ENCODE peak calls at places on chromosomes 1 and 21, in seven cellular contexts. G is B cell, H is progenitor cell of endocrine pancreas, N is cardiac muscle cell, S is choroid plexus epithelial cell, X is GM10248, M is dorsolateral prefrontal cortex. E is an unnamed sample.

GRCh38 chr1:197620660-197621273 is 154.5 kb downstream of the DENND1B start:
- DNase-seq in G (no peak), S (no peak), X (no peak), M (no peak), H (no peak), N (no peak), E (no peak)

GRCh38 chr1:59178339-59178744 is 118.6 kb upstream of the FGGY start:
- DNase-seq in N (no peak), X (no peak), G (no peak), M (peak), S (peak), H (no peak), E (no peak)

GRCh38 chr1:70039485-70039884 is 165.9 kb downstream of the LRRC40 start:
- DNase-seq in M (no peak), X (no peak), G (no peak), H (no peak), S (no peak), N (no peak), E (no peak)

GRCh38 chr1:187877220-187877619 is 1048.5 kb downstream of the PLA2G4A start:
- DNase-seq in N (no peak), H (no peak), X (no peak), M (no peak), G (no peak), S (no peak), E (no peak)

GRCh38 chr1:23984417-23985186 is 4.5 kb upstream of the SRSF10 start:
- DNase-seq in X (no peak), N (peak), G (no peak), M (no peak), H (no peak), S (peak), E (no peak)

GRCh38 chr1:26900815-26901511 is 696 bp upstream of the GPATCH3 start:
- DNase-seq in G (no peak), H (no peak), N (no peak), S (no peak), M (no peak), X (no peak), E (no peak)

GRCh38 chr1:162019436-162019835 is 4.2 kb downstream of the OLFML2B start:
- DNase-seq in M (no peak), G (no peak), H (no peak), S (no peak), N (no peak), X (no peak), E (no peak)

GRCh38 chr1:166874464-166874863 is 1.6 kb downstream of the TADA1 start:
- DNase-seq in N (no peak), H (no peak), X (no peak), G (no peak), M (no peak), S (no peak), E (no peak)

GRCh38 chr1:89888480-89889335 is 67.9 kb downstream of the LRRC8D start:
- DNase-seq in N (no peak), S (no peak), H (no peak), M (no peak), G (no peak), X (no peak), E (no peak)

GRCh38 chr21:46110499-46111192 is 12.7 kb downstream of the COL6A2 start:
- DNase-seq in M (peak), N (peak), H (peak), X (no peak), G (no peak), S (no peak), E (no peak)

GRCh38 chr1:84698718-84699117 is 8.5 kb upstream of the SSX2IP start:
- DNase-seq in N (no peak), S (peak), M (no peak), G (no peak), H (no peak), X (no peak), E (no peak)

GRCh38 chr1:203084588-203085527 is 954 bp downstream of the MYOG start:
- DNase-seq in G (no peak), X (peak), H (no peak), N (no peak), S (no peak), M (no peak), E (no peak)
- TF ChIP-seq CTCF in G (peak), X (peak), H (peak), N (peak), S (peak), M (no peak), E (peak)

DNA sequence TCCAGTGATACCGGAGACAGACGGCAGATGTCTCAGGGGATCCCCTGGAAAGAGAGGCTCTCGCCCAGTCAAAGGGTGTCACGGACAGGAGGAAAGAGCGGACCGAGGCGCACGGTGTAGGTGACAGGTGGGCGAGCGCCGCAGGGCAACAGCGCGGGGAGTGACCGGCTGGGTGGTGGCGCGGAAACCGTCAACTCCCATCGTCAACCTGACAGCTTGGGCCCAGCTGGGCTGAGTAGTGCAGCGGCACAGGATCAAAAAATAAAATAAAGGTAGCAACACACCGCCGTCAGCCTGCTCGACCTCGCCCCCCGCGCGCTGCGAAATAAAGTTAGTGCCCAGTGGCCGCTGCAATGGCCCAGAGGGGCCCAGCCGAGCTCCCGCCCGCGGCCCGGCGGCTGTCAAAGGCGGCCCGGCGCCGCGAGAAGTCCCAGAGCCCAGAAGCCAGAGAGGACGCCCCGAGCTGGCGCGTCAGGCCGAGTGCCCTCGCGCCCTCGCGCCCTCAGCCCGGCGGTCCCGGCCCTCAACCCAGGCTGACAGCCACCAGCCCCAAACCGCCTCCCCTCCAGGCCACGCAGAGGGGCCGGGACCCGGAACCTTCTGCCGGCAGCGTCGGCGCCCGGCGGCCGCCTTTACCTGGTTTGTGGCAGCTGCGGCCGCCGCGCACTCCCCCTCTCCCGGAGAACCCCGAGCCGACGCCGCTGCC is at the start of gene LYST:
- DNase-seq in X (peak), H (no peak), G (peak), M (peak), N (peak), S (peak), E (no peak)
- TF ChIP-seq CTCF in X (peak), H (no peak), G (no peak), M (peak), N (peak), S (peak), E (no peak)

DNA sequence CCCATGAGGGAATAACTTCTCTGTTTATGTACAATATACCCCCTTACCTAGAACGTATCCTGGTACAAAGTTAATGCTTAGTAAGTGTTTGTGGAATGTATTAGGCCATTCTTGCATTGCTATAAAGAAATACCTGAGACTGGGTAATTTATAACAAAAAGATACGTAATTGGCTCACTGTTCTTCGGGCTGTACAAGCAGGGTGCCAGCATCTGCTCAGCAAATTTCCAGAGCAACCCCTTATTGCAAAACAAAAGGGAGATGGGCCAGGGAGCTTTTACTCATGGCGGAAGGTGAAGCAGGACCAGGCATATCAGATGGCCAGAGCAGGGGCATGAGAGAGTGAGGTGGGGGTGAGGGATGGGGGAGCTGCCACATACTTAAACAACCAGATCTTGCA is 123.4 kb upstream of the C8B start:
- DNase-seq in H (no peak), M (no peak), N (no peak), X (no peak), S (no peak), G (no peak), E (no peak)
- TF ChIP-seq CTCF in H (no peak), M (no peak), N (no peak), X (no peak), S (no peak), G (no peak), E (no peak)

GRCh38 chr1:164602480-164603093 is 43.6 kb downstream of the PBX1 start:
- DNase-seq in M (peak), N (peak), X (no peak), G (no peak), H (no peak), S (peak), E (peak)
- TF ChIP-seq CTCF in M (no peak), N (peak), X (no peak), G (no peak), H (no peak), S (peak), E (no peak)

DNA sequence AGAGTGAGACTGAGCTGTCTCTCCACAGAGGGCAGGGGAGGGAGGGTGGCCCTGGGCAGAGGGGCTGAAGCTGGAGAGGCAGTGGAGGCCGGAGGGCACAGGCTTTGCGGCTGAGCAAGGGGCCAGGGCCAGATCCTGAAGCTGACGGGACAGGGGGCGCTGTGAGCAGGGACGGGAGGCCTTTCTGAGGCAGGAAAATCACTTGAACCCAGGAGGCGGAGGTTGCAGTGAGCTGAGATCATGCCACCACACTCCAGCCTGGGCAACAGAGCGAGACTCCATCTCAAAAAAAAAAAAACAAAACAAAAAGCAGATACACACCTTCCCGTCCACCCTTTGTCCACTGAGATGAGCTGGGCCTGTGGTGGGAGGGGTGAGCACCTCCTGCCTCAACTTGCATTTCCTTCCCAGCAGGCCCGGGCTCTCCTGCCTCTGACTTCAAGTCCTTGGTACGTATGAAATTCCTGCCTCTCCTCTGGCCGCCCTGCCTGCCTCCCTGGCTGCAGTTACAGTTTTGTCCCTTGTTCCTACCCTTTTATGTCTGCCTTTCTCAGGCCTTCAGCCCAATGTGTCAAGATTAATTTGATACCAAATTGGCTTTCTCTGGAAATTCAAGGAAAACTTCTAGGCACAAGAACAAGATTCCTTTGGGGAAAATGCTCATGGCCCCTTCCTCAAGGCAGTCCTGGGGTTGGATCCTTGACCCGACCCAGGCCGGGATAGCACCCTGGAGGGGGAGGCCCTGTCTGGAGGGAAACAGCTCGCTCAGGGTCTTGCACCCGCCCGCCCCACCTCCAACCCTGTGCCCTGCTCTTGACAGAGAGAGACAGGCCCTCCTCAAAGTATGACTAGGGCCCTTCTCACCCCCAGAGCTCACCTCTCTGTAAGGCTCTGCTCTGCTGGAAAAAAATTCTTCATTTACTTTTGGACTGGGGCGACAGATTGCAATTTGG is 11.2 kb upstream of the ADAMTSL4 start:
- DNase-seq in G (no peak), S (peak), H (no peak), N (peak), X (no peak), M (no peak), E (no peak)
- TF ChIP-seq CTCF in G (no peak), S (peak), H (no peak), N (no peak), X (no peak), M (no peak), E (no peak)